ENCODE peak calls at places on chromosomes 7 and 10, in nine cellular contexts. X, K, F, J, O, Q, Y, E and H are unnamed samples.

GRCh38 chr7:16078076-16078952 is 343.0 kb downstream of the CRPPA start:
- DNase-seq in X (peak), K (peak), F (no peak), J (peak), O (peak), Q (no peak), Y (peak), E (no peak), H (no peak)

GRCh38 chr7:25995893-25996529 is 156.0 kb upstream of the NFE2L3 start:
- DNase-seq in X (no peak), K (no peak), F (no peak), J (no peak), O (no peak), Q (no peak), Y (no peak), E (no peak), H (no peak)

GRCh38 chr10:132962623-132963429 is 20.5 kb upstream of the CFAP46 start:
- DNase-seq in X (peak), K (peak), F (no peak), J (no peak), O (no peak), Q (no peak), Y (no peak), E (no peak), H (peak)

GRCh38 chr10:25748509-25748908 is 185.5 kb upstream of the MYO3A start:
- DNase-seq in X (no peak), K (no peak), F (no peak), J (no peak), O (no peak), Q (no peak), Y (no peak), E (no peak), H (no peak)

GRCh38 chr7:90266808-90267207 is 21.8 kb downstream of the CFAP69 start:
- DNase-seq in X (peak), K (peak), F (no peak), J (no peak), O (no peak), Q (no peak), Y (no peak), E (no peak), H (peak)

GRCh38 chr10:101062231-101063161 is 707 bp downstream of the KAZALD1 start:
- DNase-seq in X (peak), K (no peak), F (peak), J (peak), O (no peak), Q (peak), Y (peak), E (peak), H (peak)

GRCh38 chr7:98805956-98806838 is 63.6 kb downstream of the TMEM130 start:
- DNase-seq in X (no peak), K (no peak), F (no peak), J (no peak), O (no peak), Q (no peak), Y (no peak), E (no peak), H (peak)

GRCh38 chr7:9264395-9264794 is 831.0 kb downstream of the NXPH1 start:
- DNase-seq in X (peak), K (no peak), F (no peak), J (no peak), O (no peak), Q (no peak), Y (no peak), E (no peak), H (no peak)

GRCh38 chr10:100662067-100662466 is 83.3 kb upstream of the PAX2 start:
- DNase-seq in X (no peak), K (no peak), F (no peak), J (no peak), O (no peak), Q (no peak), Y (no peak), E (no peak), H (no peak)

GRCh38 chr7:106345421-106346166 is 60.8 kb upstream of the NAMPT start:
- DNase-seq in X (peak), K (peak), F (no peak), J (no peak), O (no peak), Q (no peak), Y (no peak), E (no peak), H (no peak)

GRCh38 chr10:94524146-94524545 is 21.4 kb upstream of the HELLS start:
- DNase-seq in X (peak), K (peak), F (no peak), J (no peak), O (no peak), Q (no peak), Y (no peak), E (no peak), H (peak)

GRCh38 chr10:129586897-129587443 is 119.9 kb downstream of the MGMT start:
- DNase-seq in X (no peak), K (no peak), F (no peak), J (no peak), O (no peak), Q (no peak), Y (no peak), E (no peak), H (no peak)

GRCh38 chr7:85167636-85168035 is 19.2 kb downstream of the SEMA3D start:
- DNase-seq in X (peak), K (peak), F (no peak), J (no peak), O (no peak), Q (no peak), Y (no peak), E (no peak), H (no peak)

GRCh38 chr10:31582365-31583052 is 263.5 kb downstream of the ZEB1 start:
- DNase-seq in X (peak), K (peak), F (no peak), J (no peak), O (no peak), Q (no peak), Y (no peak), E (no peak), H (peak)

GRCh38 chr10:62021978-62022802 is 120.7 kb downstream of the ARID5B start:
- DNase-seq in X (no peak), K (no peak), F (no peak), J (no peak), O (no peak), Q (no peak), Y (no peak), E (no peak), H (no peak)

GRCh38 chr10:47458466-47459154 is 25.3 kb downstream of the ANXA8 start:
- DNase-seq in X (peak), K (peak), F (no peak), J (peak), O (no peak), Q (no peak), Y (no peak), E (no peak), H (peak)

GRCh38 chr10:81603106-81603620 is 271.8 kb upstream of the NRG3 start:
- DNase-seq in X (no peak), K (no peak), F (no peak), J (no peak), O (no peak), Q (no peak), Y (no peak), E (no peak), H (no peak)

GRCh38 chr7:141452911-141453310 is 98.3 kb upstream of the AGK start:
- DNase-seq in X (no peak), K (no peak), F (no peak), J (no peak), O (no peak), Q (no peak), Y (no peak), E (no peak), H (no peak)

GRCh38 chr10:47279276-47279675 is 20.7 kb upstream of the GDF10 start:
- DNase-seq in X (no peak), K (no peak), F (no peak), J (no peak), O (no peak), Q (no peak), Y (no peak), E (no peak), H (no peak)

GRCh38 chr7:6290345-6290744 is 17.9 kb upstream of the CYTH3 start:
- DNase-seq in X (no peak), K (no peak), F (no peak), J (peak), O (no peak), Q (no peak), Y (no peak), E (peak), H (no peak)
- H3K27ac ChIP-seq in X (no peak), K (no peak), F (no peak), J (peak), O (no peak), Q (no peak), Y (no peak), E (no peak), H (no peak)

DNA sequence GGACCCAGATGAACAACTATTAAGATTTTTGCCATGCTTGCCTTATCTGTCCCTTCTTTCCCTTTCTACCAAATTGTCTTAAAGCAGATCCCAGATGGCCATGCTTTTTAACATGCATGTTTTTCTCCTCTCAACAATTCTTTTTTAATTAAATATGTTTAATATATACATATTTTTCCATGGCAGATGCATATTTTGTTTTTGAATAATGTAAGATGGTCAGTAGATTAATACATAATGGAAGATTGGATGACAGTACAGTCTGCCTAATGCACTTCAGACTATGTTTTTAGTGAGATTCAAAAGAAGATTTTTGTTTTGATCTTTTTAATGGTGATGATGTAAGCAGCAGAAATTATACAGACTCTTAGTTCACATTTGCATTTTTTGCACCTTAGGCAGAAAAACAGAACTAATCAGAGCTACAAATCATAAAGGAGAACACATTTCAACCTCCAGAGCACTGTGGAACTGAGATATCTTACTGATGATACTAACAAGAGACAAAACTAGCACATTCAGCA is 203.3 kb downstream of the PHF14 start:
- DNase-seq in X (no peak), K (no peak), F (no peak), J (no peak), O (no peak), Q (no peak), Y (no peak), E (no peak), H (no peak)
- H3K4me3 ChIP-seq in X (no peak), K (no peak), F (no peak), J (no peak), O (no peak), Q (no peak), Y (no peak), E (no peak), H (no peak)

GRCh38 chr10:29699621-29700020 is 64.8 kb upstream of the SVIL start:
- DNase-seq in X (no peak), K (no peak), F (no peak), J (no peak), O (no peak), Q (no peak), Y (no peak), E (no peak), H (no peak)
- H3K27ac ChIP-seq in X (no peak), K (no peak), F (peak), J (no peak), O (no peak), Q (no peak), Y (no peak), E (no peak), H (no peak)

GRCh38 chr7:110168010-110168409 is 922.9 kb upstream of the LRRN3 start:
- DNase-seq in X (peak), K (peak), F (no peak), J (no peak), O (no peak), Q (no peak), Y (no peak), E (no peak), H (no peak)
- H3K4me3 ChIP-seq in X (no peak), K (no peak), F (no peak), J (no peak), O (no peak), Q (no peak), Y (no peak), E (no peak), H (no peak)

GRCh38 chr7:66847879-66848810 is 72.9 kb upstream of the TMEM248 start:
- DNase-seq in X (peak), K (peak), F (no peak), J (no peak), O (no peak), Q (no peak), Y (no peak), E (no peak), H (peak)
- H3K27ac ChIP-seq in X (no peak), K (peak), F (no peak), J (peak), O (peak), Q (no peak), Y (peak), E (peak), H (peak)